ENCODE peak calls at places on chromosome 7, in six cellular contexts. W, Z, R, B, F and U are unnamed samples.

GRCh38 chr7:151689196-151689971 is 169.7 kb upstream of the RHEB start:
- DNase-seq in W (no peak), Z (no peak), R (no peak), B (no peak), F (no peak), U (no peak)

GRCh38 chr7:156892086-156892800 is 740 bp downstream of the LMBR1 start:
- DNase-seq in W (peak), Z (peak), R (peak), B (no peak), F (no peak), U (peak)

GRCh38 chr7:76998263-76998666 is 33.9 kb downstream of the SPDYE17 start:
- DNase-seq in W (no peak), Z (no peak), R (no peak), B (no peak), F (no peak), U (no peak)

GRCh38 chr7:128383781-128384180 is 22.3 kb upstream of the PRRT4 start:
- DNase-seq in W (no peak), Z (no peak), R (peak), B (no peak), F (no peak), U (no peak)

GRCh38 chr7:139034855-139035587 is 821 bp downstream of the ZC3HAV1L start:
- DNase-seq in W (peak), Z (peak), R (peak), B (peak), F (no peak), U (no peak)

GRCh38 chr7:97006951-97007861 is 1.9 kb downstream of the DLX6 start:
- DNase-seq in W (no peak), Z (peak), R (peak), B (no peak), F (no peak), U (peak)

GRCh38 chr7:84701524-84702306 is 485.1 kb downstream of the SEMA3D start:
- DNase-seq in W (peak), Z (no peak), R (peak), B (peak), F (no peak), U (no peak)

GRCh38 chr7:23438171-23438570 is 32.1 kb downstream of the IGF2BP3 start:
- DNase-seq in W (no peak), Z (no peak), R (peak), B (no peak), F (no peak), U (no peak)

GRCh38 chr7:134866581-134866980 is 87.1 kb downstream of the CALD1 start:
- DNase-seq in W (peak), Z (no peak), R (no peak), B (peak), F (no peak), U (peak)

GRCh38 chr7:51647931-51648351 is 331.3 kb upstream of the COBL start:
- DNase-seq in W (no peak), Z (no peak), R (no peak), B (no peak), F (no peak), U (no peak)

GRCh38 chr7:22318376-22318775 is 38.6 kb downstream of the RAPGEF5 start:
- DNase-seq in W (no peak), Z (no peak), R (no peak), B (no peak), F (no peak), U (no peak)

GRCh38 chr7:82179311-82179710 is 264.3 kb downstream of the CACNA2D1 start:
- DNase-seq in W (peak), Z (no peak), R (peak), B (peak), F (no peak), U (no peak)

GRCh38 chr7:74294191-74294998 is 5.2 kb downstream of the CLIP2 start:
- DNase-seq in W (peak), Z (no peak), R (no peak), B (no peak), F (no peak), U (no peak)

GRCh38 chr7:882336-883028 is 6.1 kb downstream of the GET4 start:
- DNase-seq in W (no peak), Z (no peak), R (no peak), B (no peak), F (no peak), U (no peak)

GRCh38 chr7:76155938-76156337 is 45.8 kb upstream of the SRRM3 start:
- DNase-seq in W (peak), Z (no peak), R (no peak), B (peak), F (no peak), U (no peak)

GRCh38 chr7:45591101-45591906 is 17.1 kb downstream of the ADCY1 start:
- DNase-seq in W (no peak), Z (peak), R (no peak), B (no peak), F (no peak), U (no peak)

DNA sequence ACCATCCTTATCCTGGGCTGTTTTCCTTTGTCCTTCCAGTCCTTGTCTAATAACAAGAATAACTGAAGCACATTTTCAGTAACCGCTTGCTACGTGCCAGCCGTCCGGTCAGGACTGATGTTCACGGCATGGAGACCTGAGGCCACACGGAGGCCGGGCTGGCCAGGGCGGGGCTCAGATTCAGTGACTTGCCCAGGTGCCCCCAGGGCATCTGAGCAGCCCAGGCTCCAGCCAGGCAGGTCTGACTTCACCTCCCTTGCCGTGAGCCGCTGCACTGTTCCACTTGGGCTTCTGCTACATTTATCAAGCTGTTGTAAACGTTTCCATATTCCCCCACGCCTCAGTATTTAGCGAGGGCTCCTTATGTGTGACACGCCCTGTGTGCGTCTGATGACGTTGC is 43.6 kb upstream of the AP5Z1 start:
- DNase-seq in W (no peak), Z (no peak), R (no peak), B (no peak), F (no peak), U (no peak)
- H3K18ac ChIP-seq in W (no peak), Z (no peak), R (no peak), B (no peak), F (no peak), U (no peak)

DNA sequence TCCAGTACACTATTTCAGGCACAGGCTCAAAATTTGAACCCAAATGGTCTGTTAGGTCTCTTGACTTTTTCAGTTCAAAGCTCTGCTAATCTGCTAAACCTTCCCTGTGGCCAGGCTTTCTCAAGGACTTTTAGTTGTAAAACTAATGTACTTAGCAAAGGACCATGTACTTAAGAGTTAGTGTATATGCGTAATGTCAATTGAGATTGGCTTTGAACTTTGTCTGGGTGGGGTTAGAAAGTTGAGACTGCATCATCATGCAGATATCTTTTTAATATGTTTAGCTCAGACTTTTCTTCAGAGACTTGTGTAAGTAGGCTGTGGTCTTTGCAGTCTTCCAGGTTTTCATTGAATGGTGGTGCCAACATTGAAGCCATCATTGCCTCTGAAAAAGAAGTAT is 33.8 kb downstream of the CYP51A1 start:
- DNase-seq in W (no peak), Z (no peak), R (no peak), B (no peak), F (no peak), U (no peak)
- H2BK15ac ChIP-seq in W (no peak), Z (no peak), R (no peak), B (no peak), F (no peak), U (no peak)

DNA sequence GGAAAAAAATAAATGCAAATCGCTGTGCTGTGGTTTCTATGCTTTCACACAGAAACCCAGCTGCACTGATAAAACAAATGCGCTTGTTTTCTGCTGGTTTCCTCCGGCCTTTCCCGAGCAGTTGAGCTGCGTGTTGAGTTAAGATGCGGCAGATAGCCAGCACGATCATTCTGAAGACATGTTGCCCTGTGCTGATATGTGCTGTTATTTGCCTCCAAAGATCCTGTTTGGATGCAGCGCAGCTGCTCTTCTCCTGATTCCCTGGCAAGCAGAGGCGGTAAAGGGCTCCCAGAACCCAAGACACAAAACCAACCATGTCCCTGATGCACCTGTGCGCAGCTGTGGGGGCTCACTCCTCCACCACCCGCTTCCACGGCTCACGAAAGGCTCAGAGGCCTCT is 225.4 kb downstream of the PAXIP1 start:
- DNase-seq in W (no peak), Z (no peak), R (no peak), B (no peak), F (no peak), U (no peak)
- H3K18ac ChIP-seq in W (no peak), Z (no peak), R (no peak), B (no peak), F (no peak), U (no peak)

GRCh38 chr7:123661765-123662164 is 6.1 kb downstream of the LMOD2 start:
- DNase-seq in W (no peak), Z (no peak), R (no peak), B (no peak), F (no peak), U (no peak)
- H2BK15ac ChIP-seq in W (no peak), Z (no peak), R (no peak), B (no peak), F (no peak), U (no peak)